ENCODE peak calls at places on chromosomes 6 and 20, in four cellular contexts. B, W, O and C are unnamed samples. For H3K4me1, the result is how much of the 10 kb centered on the place peaks cover.

GRCh38 chr20:2651772-2652723 is at the start of gene NOP56:
- DNase-seq in B (peak), O (peak), W (peak), C (peak)

GRCh38 chr6:132780770-132781371 is 17.6 kb downstream of the SLC18B1 start:
- DNase-seq in W (no peak), O (no peak), B (no peak), C (no peak)

GRCh38 chr6:51077967-51078518 is 259.4 kb downstream of the TFAP2B start:
- DNase-seq in O (no peak), B (no peak), W (no peak), C (no peak)

GRCh38 chr6:87730310-87730709 is 28.3 kb upstream of the AKIRIN2 start:
- DNase-seq in W (no peak), O (no peak), B (no peak), C (no peak)

GRCh38 chr6:356828-357251 is 34.7 kb upstream of the IRF4 start:
- DNase-seq in O (no peak), B (peak), W (no peak), C (no peak)

GRCh38 chr6:162698440-162698839 is 29.1 kb downstream of the PRKN start:
- DNase-seq in W (no peak), B (no peak), O (no peak), C (no peak)

GRCh38 chr6:134830945-134831344 is 119.0 kb downstream of the ALDH8A1 start:
- DNase-seq in B (no peak), O (no peak), W (no peak), C (no peak)

GRCh38 chr6:121652726-121653623 is 217.5 kb downstream of the GJA1 start:
- DNase-seq in O (no peak), W (no peak), B (no peak), C (no peak)

GRCh38 chr20:12171927-12172581 is 254.4 kb downstream of the BTBD3 start:
- DNase-seq in W (no peak), O (no peak), B (no peak), C (no peak)

GRCh38 chr6:167827588-167828324 is 1.0 kb downstream of the AFDN start:
- DNase-seq in B (peak), O (no peak), W (peak), C (peak)

GRCh38 chr6:120077489-120077888 is 727.9 kb upstream of the MAN1A1 start:
- DNase-seq in B (no peak), W (no peak), O (no peak), C (no peak)

GRCh38 chr6:66538548-66539135 is 831.6 kb upstream of the EYS start:
- DNase-seq in B (no peak), O (no peak), W (no peak), C (no peak)

GRCh38 chr6:161414180-161414579 is 140.3 kb upstream of the AGPAT4 start:
- DNase-seq in O (no peak), B (no peak), W (no peak), C (no peak)

GRCh38 chr6:79718509-79719247 is 87.5 kb downstream of the SH3BGRL2 start:
- DNase-seq in W (no peak), B (no peak), O (no peak), C (no peak)

GRCh38 chr6:135044639-135045038 is 10.0 kb downstream of the HBS1L start:
- DNase-seq in W (no peak), B (no peak), O (no peak), C (no peak)

GRCh38 chr20:38202982-38203293 is 37.9 kb upstream of the TGM2 start:
- DNase-seq in O (no peak), B (peak), W (no peak), C (no peak)

GRCh38 chr6:107125771-107126170 is 10.5 kb upstream of the BEND3 start:
- DNase-seq in W (no peak), B (no peak), O (no peak), C (no peak)

GRCh38 chr20:62302341-62303048 is at the start of gene ADRM1:
- DNase-seq in O (peak), B (peak), W (peak), C (peak)

GRCh38 chr6:52526634-52527033 is 50.2 kb downstream of the TRAM2 start:
- DNase-seq in O (no peak), B (no peak), W (no peak), C (no peak)

GRCh38 chr20:63471719-63472158 is 716 bp downstream of the KCNQ2 start:
- DNase-seq in O (no peak), W (no peak), B (no peak), C (no peak)

GRCh38 chr6:4017058-4017457 is 61.9 kb downstream of the FAM217A start:
- DNase-seq in O (no peak), W (no peak), B (no peak), C (no peak)

GRCh38 chr6:45652393-45652792 is 274.7 kb upstream of the SUPT3H start:
- DNase-seq in O (no peak), W (no peak), B (no peak), C (no peak)

GRCh38 chr20:21096321-21097043 is 9.7 kb downstream of the LINC00237 start:
- DNase-seq in W (no peak), O (no peak), B (no peak), C (no peak)

GRCh38 chr20:35695245-35695749 is 3.9 kb downstream of the NFS1 start:
- DNase-seq in B (no peak), O (no peak), W (peak), C (no peak)

GRCh38 chr6:154071236-154071635 is 32.2 kb downstream of the OPRM1 start:
- DNase-seq in O (no peak), W (no peak), B (no peak), C (no peak)

GRCh38 chr6:19333936-19334335 is 503.2 kb upstream of the ID4 start:
- DNase-seq in W (no peak), B (no peak), O (no peak), C (no peak)

GRCh38 chr6:20538131-20538662 is 3.9 kb downstream of the CDKAL1 start:
- DNase-seq in O (no peak), B (no peak), W (no peak), C (no peak)

GRCh38 chr6:140346461-140346860 is 972.0 kb upstream of the CITED2 start:
- DNase-seq in B (no peak), W (no peak), O (no peak), C (no peak)

GRCh38 chr20:17617868-17618672 is 48.2 kb downstream of the DSTN start:
- DNase-seq in W (no peak), O (no peak), B (peak), C (no peak)

GRCh38 chr20:59777321-59777705 is 156.1 kb downstream of the SYCP2 start:
- DNase-seq in B (no peak), O (no peak), W (no peak), C (no peak)

GRCh38 chr6:157434349-157435016 is 53.5 kb downstream of the ZDHHC14 start:
- DNase-seq in B (no peak), W (no peak), O (no peak), C (no peak)

GRCh38 chr6:36419295-36419694 is 23.4 kb downstream of the PXT1 start:
- DNase-seq in W (no peak), O (no peak), B (no peak), C (no peak)

GRCh38 chr6:143236151-143236788 is 175.6 kb downstream of the AIG1 start:
- DNase-seq in B (no peak), W (no peak), O (no peak), C (no peak)

GRCh38 chr6:1497593-1498105 is 108.3 kb downstream of the FOXF2 start:
- DNase-seq in W (no peak), B (no peak), O (no peak), C (no peak)

DNA sequence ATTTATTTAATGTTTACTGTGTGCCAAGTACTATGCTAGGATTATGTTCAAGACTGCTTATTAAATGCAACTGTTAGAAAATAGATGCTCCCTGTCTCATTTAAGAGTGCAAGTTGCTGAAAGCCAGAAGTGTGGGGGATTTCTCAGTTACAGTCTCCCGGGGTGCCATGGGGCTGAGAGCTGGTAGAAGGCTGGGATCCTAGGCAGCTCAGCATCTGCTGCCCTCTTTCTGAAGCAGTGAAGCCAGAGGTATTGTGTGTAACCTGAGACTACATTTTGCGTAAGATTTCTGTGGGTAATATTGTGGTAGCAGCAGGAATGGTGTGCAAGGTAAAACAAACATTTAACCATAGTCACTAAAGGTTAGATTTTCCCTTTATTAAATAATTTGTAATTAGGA is 120.6 kb downstream of the AKAP7 start:
- DNase-seq in B (no peak), W (no peak), O (no peak), C (no peak)
- H3K4me1 ChIP-seq in B (under half), W (under half), O (under half), C (under half)

GRCh38 chr6:129710722-129711631 is 1.0 kb upstream of the ARHGAP18 start:
- DNase-seq in W (no peak), O (no peak), B (no peak), C (no peak)
- H3K4me3 ChIP-seq in W (no peak), O (peak), B (no peak), C (no peak)

DNA sequence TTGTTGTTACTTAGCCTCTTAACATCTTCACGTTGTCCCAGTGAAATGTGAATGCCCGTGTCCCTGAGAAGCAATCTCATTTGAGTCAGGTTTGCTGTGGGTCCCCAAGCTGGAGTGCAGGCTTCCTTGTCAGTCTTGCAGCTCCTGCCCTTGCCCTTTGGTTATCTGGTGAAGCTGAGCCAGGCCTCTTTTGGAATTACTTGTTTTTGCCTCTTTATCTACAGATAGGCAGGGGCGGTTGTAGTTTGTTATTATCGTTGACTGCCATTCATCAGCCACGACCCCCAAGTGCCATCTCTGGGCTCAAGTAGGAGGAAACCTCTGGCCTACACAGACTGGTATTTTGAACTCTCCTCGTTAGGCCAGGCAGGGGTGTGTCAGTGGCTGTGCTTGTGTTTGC is 2.2 kb downstream of the TMEM14C start:
- DNase-seq in B (no peak), O (no peak), W (no peak), C (no peak)
- H3K4me1 ChIP-seq in B (under half), O (under half), W (under half), C (under half)

GRCh38 chr6:158943380-158944032 is 56.5 kb downstream of the RSPH3 start:
- DNase-seq in W (no peak), O (no peak), B (no peak), C (no peak)

GRCh38 chr6:158942349-158942748 is 57.7 kb downstream of the RSPH3 start:
- DNase-seq in B (no peak), W (no peak), O (no peak), C (no peak)

GRCh38 chr6:158938811-158939254 is 61.2 kb downstream of the RSPH3 start:
- DNase-seq in B (no peak), W (no peak), O (no peak), C (no peak)

GRCh38 chr6:158939255-158940170 is 60.5 kb downstream of the RSPH3 start:
- DNase-seq in O (no peak), B (peak), W (no peak), C (no peak)

GRCh38 chr6:158941246-158941645 is 58.8 kb downstream of the RSPH3 start:
- DNase-seq in B (no peak), O (no peak), W (no peak), C (no peak)
- H3K4me3 ChIP-seq in B (no peak), O (no peak), W (no peak), C (no peak)

DNA sequence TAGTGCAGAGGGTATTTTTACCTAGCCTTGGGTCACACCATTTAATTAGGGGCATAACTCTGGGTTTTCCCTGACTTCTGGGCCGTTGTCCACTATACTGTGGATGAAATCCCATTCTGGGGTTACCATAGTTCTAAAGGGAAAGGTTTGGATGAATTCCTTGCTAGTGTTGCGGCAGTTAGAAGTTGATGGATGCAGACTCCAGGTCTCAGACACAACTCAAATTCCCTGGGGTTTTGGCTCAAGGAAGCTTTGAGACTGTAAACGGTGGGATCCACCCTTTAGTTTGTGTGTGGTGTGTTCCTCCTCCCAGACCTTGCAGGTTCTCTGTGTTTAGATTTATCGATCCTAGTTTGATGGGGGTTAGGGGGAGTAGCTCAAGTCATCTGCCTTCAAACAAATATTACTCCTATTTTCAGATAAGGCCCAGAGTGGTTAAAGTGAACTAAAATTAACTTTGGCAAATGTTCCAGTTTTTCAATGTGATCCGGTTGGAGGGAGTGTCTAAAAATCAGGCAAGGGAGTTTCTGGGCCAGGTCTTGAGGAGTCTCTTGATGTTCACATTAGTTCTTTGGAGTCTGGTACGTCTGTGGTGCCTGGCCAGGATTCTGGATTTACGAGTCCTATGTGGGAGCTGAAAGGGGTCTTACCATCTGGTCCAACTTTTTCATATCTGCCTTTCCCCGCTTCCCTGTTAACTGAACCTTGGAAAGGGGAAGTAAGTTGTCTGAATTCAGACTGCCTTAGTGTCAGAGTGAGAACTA is 1.5 kb downstream of the RALY start:
- DNase-seq in O (no peak), B (no peak), W (no peak), C (no peak)
- H3K4me1 ChIP-seq in O (half or more), B (under half), W (under half), C (half or more)